ENCODE peak calls at places on chromosomes 7 and 10, in nine cellular contexts. V, B, L, F, R, D, N, E and G are unnamed samples.
A peak's percentile ranks its signal among the peaks of the same experiment; 100 is the strongest.

GRCh38 chr7:130961128-130961601 is 227.2 kb upstream of the KLF14 start:
- DNase-seq in V (peak; percentile 34), B (peak; percentile 72), L (peak; percentile 83), F (peak; percentile 58), R (peak; percentile 86), D (peak; percentile 53), N (peak; percentile 71), E (peak; percentile 92), G (peak; percentile 29)

GRCh38 chr10:970311-971149 is 17.7 kb upstream of the GTPBP4 start:
- DNase-seq in V (no peak), B (no peak), L (no peak), F (no peak), R (no peak), D (no peak), N (no peak), E (no peak), G (no peak)

GRCh38 chr10:44193567-44194220 is 191.2 kb downstream of the CXCL12 start:
- DNase-seq in V (no peak), B (no peak), L (no peak), F (no peak), R (no peak), D (no peak), N (no peak), E (no peak), G (no peak)

GRCh38 chr7:130970196-130970595 is 236.2 kb upstream of the KLF14 start:
- DNase-seq in V (no peak), B (no peak), L (no peak), F (no peak), R (no peak), D (no peak), N (no peak), E (no peak), G (no peak)

GRCh38 chr10:68647928-68648327 is 73.1 kb upstream of the CCAR1 start:
- DNase-seq in V (no peak), B (no peak), L (peak; percentile 90), F (no peak), R (no peak), D (peak; percentile 70), N (no peak), E (no peak), G (no peak)

GRCh38 chr7:48964074-48964473 is 39.7 kb downstream of the CDC14C start:
- DNase-seq in V (no peak), B (no peak), L (no peak), F (no peak), R (no peak), D (peak; percentile 7), N (no peak), E (no peak), G (no peak)

GRCh38 chr10:30821269-30821993 is 191.9 kb upstream of the LYZL2 start:
- DNase-seq in V (no peak), B (no peak), L (no peak), F (no peak), R (no peak), D (no peak), N (no peak), E (no peak), G (no peak)

GRCh38 chr7:51187941-51188340 is 128.7 kb downstream of the COBL start:
- DNase-seq in V (no peak), B (no peak), L (no peak), F (no peak), R (no peak), D (no peak), N (no peak), E (no peak), G (no peak)

GRCh38 chr7:2301510-2301860 is 12.8 kb downstream of the SNX8 start:
- DNase-seq in V (no peak), B (no peak), L (no peak), F (no peak), R (no peak), D (no peak), N (no peak), E (no peak), G (no peak)

GRCh38 chr10:94443549-94443948 is 41.2 kb downstream of the TBC1D12 start:
- DNase-seq in V (no peak), B (no peak), L (no peak), F (no peak), R (no peak), D (no peak), N (no peak), E (no peak), G (no peak)

GRCh38 chr10:132397036-132397541 is at the start of gene PWWP2B:
- DNase-seq in V (peak; percentile 47), B (peak; percentile 50), L (no peak), F (peak; percentile 23), R (peak; percentile 49), D (peak; percentile 23), N (peak; percentile 68), E (peak; percentile 71), G (no peak)

GRCh38 chr7:74182453-74183090 is 8.4 kb downstream of the EIF4H start:
- DNase-seq in V (no peak), B (no peak), L (no peak), F (no peak), R (no peak), D (no peak), N (no peak), E (no peak), G (no peak)

GRCh38 chr7:136950331-136950730 is 81.9 kb downstream of the CHRM2 start:
- DNase-seq in V (no peak), B (no peak), L (no peak), F (no peak), R (no peak), D (no peak), N (no peak), E (no peak), G (no peak)

GRCh38 chr7:133923974-133924373 is 203.2 kb upstream of the LRGUK start:
- DNase-seq in V (no peak), B (no peak), L (no peak), F (no peak), R (no peak), D (no peak), N (no peak), E (no peak), G (no peak)

GRCh38 chr7:43535810-43536585 is 46.9 kb upstream of the STK17A start:
- DNase-seq in V (no peak), B (no peak), L (peak; percentile 90), F (no peak), R (peak; percentile 22), D (peak; percentile 90), N (no peak), E (no peak), G (no peak)

GRCh38 chr10:103277713-103278299 is 868 bp downstream of the INA start:
- DNase-seq in V (no peak), B (no peak), L (no peak), F (no peak), R (no peak), D (no peak), N (no peak), E (no peak), G (no peak)

GRCh38 chr10:32961343-32961891 is 3.4 kb upstream of the ITGB1 start:
- DNase-seq in V (no peak), B (no peak), L (no peak), F (no peak), R (no peak), D (no peak), N (no peak), E (no peak), G (no peak)

GRCh38 chr7:94245500-94245899 is 149.2 kb upstream of the COL1A2 start:
- DNase-seq in V (no peak), B (no peak), L (no peak), F (no peak), R (no peak), D (no peak), N (no peak), E (no peak), G (no peak)

GRCh38 chr7:137847418-137848050 is 760 bp upstream of the DGKI start:
- DNase-seq in V (no peak), B (no peak), L (no peak), F (no peak), R (no peak), D (no peak), N (no peak), E (no peak), G (no peak)

GRCh38 chr7:67484244-67484751 is 487.7 kb downstream of the TYW1 start:
- DNase-seq in V (no peak), B (no peak), L (peak; percentile 9), F (peak; percentile 62), R (peak; percentile 69), D (peak; percentile 72), N (no peak), E (no peak), G (no peak)

GRCh38 chr7:2680792-2681490 is 7.1 kb upstream of the AMZ1 start:
- DNase-seq in V (peak; percentile 47), B (peak; percentile 24), L (no peak), F (peak; percentile 62), R (peak; percentile 65), D (peak; percentile 73), N (peak; percentile 60), E (no peak), G (peak; percentile 72)

GRCh38 chr10:17214991-17215781 is 12.9 kb upstream of the VIM start:
- DNase-seq in V (no peak), B (no peak), L (peak; percentile 92), F (no peak), R (no peak), D (peak; percentile 79), N (no peak), E (no peak), G (no peak)

GRCh38 chr10:61847640-61848039 is 53.9 kb upstream of the ARID5B start:
- DNase-seq in V (no peak), B (no peak), L (no peak), F (no peak), R (no peak), D (no peak), N (no peak), E (no peak), G (no peak)

GRCh38 chr10:71483871-71484270 is 87.2 kb downstream of the CDH23 start:
- DNase-seq in V (no peak), B (no peak), L (no peak), F (no peak), R (no peak), D (no peak), N (no peak), E (no peak), G (no peak)

GRCh38 chr10:58666024-58666423 is 153.4 kb downstream of the BICC1 start:
- DNase-seq in V (no peak), B (no peak), L (no peak), F (no peak), R (peak; percentile 15), D (no peak), N (no peak), E (no peak), G (no peak)

GRCh38 chr7:80133361-80134104 is 1.1 kb upstream of the GNAI1 start:
- DNase-seq in V (no peak), B (no peak), L (no peak), F (no peak), R (peak; percentile 34), D (peak; percentile 35), N (no peak), E (no peak), G (no peak)

GRCh38 chr10:34780818-34781380 is 34.2 kb downstream of the PARD3 start:
- DNase-seq in V (no peak), B (no peak), L (no peak), F (peak; percentile 2), R (no peak), D (peak; percentile 72), N (no peak), E (no peak), G (peak; percentile 24)

GRCh38 chr7:15317215-15317614 is 244.6 kb downstream of the AGMO start:
- DNase-seq in V (no peak), B (no peak), L (no peak), F (no peak), R (no peak), D (no peak), N (no peak), E (no peak), G (no peak)

GRCh38 chr10:128491686-128492085 is 365.5 kb upstream of the MKI67 start:
- DNase-seq in V (no peak), B (no peak), L (no peak), F (no peak), R (no peak), D (no peak), N (no peak), E (no peak), G (no peak)

GRCh38 chr7:159091480-159092475 is 52.9 kb downstream of the VIPR2 start:
- DNase-seq in V (no peak), B (no peak), L (no peak), F (no peak), R (no peak), D (no peak), N (no peak), E (no peak), G (no peak)

GRCh38 chr7:139734395-139734794 is 43.4 kb downstream of the HIPK2 start:
- DNase-seq in V (no peak), B (no peak), L (peak; percentile 71), F (no peak), R (no peak), D (peak; percentile 99), N (no peak), E (no peak), G (no peak)